ENCODE peak calls at places on chromosomes 7 and 10, in eight cellular contexts. K is caudate nucleus; V is stomach; Y is NCI-H1048; Q is mesenchymal stem cell; R is activated T-cell treated with anti-CD3 and anti-CD28 coated beads, Interleukin-2, amount 50 U/mL, for 24 hours; H is NCI-H1105 treated with DMSO at 0.1 percent for 48 hours; N is H54. T is an unnamed sample.

GRCh38 chr7:68547181-68547580 is 1051.1 kb upstream of the AUTS2 start:
- DNase-seq in K (no peak), V (no peak), Y (no peak), Q (no peak), R (no peak), H (no peak), N (peak), T (no peak)

GRCh38 chr7:48875300-48875916 is 48.9 kb upstream of the CDC14C start:
- DNase-seq in K (no peak), V (no peak), Y (peak), Q (no peak), R (no peak), H (peak), N (peak), T (peak)

GRCh38 chr7:74033372-74034311 is 5.7 kb downstream of the ELN start:
- DNase-seq in K (no peak), V (peak), Y (no peak), Q (peak), R (no peak), H (no peak), N (no peak), T (peak)

GRCh38 chr10:110005716-110006115 is 2.1 kb upstream of the ADD3 start:
- DNase-seq in K (peak), V (peak), Y (no peak), Q (peak), R (no peak), H (no peak), N (no peak), T (peak)

GRCh38 chr7:70588151-70588550 is 543.8 kb upstream of the GALNT17 start:
- DNase-seq in K (no peak), V (no peak), Y (no peak), Q (no peak), R (no peak), H (no peak), N (no peak), T (no peak)

GRCh38 chr10:104077282-104078151 is 8.2 kb downstream of the COL17A1 start:
- DNase-seq in K (no peak), V (no peak), Y (no peak), Q (no peak), R (no peak), H (peak), N (no peak), T (no peak)

GRCh38 chr7:74027683-74028320 is at the start of gene ELN:
- DNase-seq in K (peak), V (peak), Y (no peak), Q (peak), R (no peak), H (no peak), N (no peak), T (peak)

GRCh38 chr10:46255696-46256355 is 31.0 kb upstream of the ANTXRL start:
- DNase-seq in K (no peak), V (peak), Y (no peak), Q (peak), R (peak), H (peak), N (peak), T (peak)

GRCh38 chr7:152292897-152293296 is 142.9 kb downstream of the KMT2C start:
- DNase-seq in K (no peak), V (no peak), Y (no peak), Q (no peak), R (no peak), H (no peak), N (no peak), T (no peak)

GRCh38 chr10:49360271-49361177 is 35.4 kb downstream of the DRGX start:
- DNase-seq in K (no peak), V (no peak), Y (no peak), Q (no peak), R (no peak), H (peak), N (no peak), T (no peak)

GRCh38 chr10:15704581-15704968 is 15.1 kb downstream of the ITGA8 start:
- DNase-seq in K (no peak), V (no peak), Y (no peak), Q (no peak), R (no peak), H (no peak), N (no peak), T (no peak)

GRCh38 chr10:20622522-20623270 is 274.4 kb downstream of the NEBL start:
- DNase-seq in K (no peak), V (no peak), Y (peak), Q (peak), R (no peak), H (peak), N (no peak), T (no peak)

GRCh38 chr10:117865945-117866344 is 180.8 kb downstream of the RAB11FIP2 start:
- DNase-seq in K (no peak), V (no peak), Y (peak), Q (no peak), R (no peak), H (no peak), N (no peak), T (no peak)

GRCh38 chr7:16951483-16952080 is 69.8 kb upstream of the AGR3 start:
- DNase-seq in K (no peak), V (no peak), Y (no peak), Q (no peak), R (no peak), H (no peak), N (no peak), T (no peak)

GRCh38 chr7:158443014-158443687 is 144.5 kb downstream of the PTPRN2 start:
- DNase-seq in K (no peak), V (no peak), Y (no peak), Q (no peak), R (no peak), H (no peak), N (no peak), T (no peak)

T was measured in amygdala.